ENCODE peak calls at places on chromosomes 6 and 20, in four cellular contexts. P is K562, W is H1, J is GM12878. U is an unnamed sample.

GRCh38 chr20:48287552-48288170 is 502.4 kb upstream of the SULF2 start:
- DNase-seq in W (no peak), J (no peak), P (no peak), U (no peak)

GRCh38 chr6:156878688-156879087 is 101.5 kb downstream of the ARID1B start:
- DNase-seq in P (no peak), J (no peak), W (no peak), U (no peak)

GRCh38 chr6:35737413-35738211 is 780 bp downstream of the ARMC12 start:
- DNase-seq in J (no peak), P (peak; percentile 79), W (no peak), U (peak; percentile 87)

GRCh38 chr20:24957326-24957996 is 8.4 kb downstream of the CST7 start:
- DNase-seq in J (no peak), P (no peak), W (peak; percentile 33), U (no peak)

GRCh38 chr6:4805553-4806307 is 29.5 kb downstream of the CDYL start:
- DNase-seq in J (no peak), P (no peak), W (peak; percentile 80), U (peak; percentile 51)

GRCh38 chr6:28337103-28337520 is 1.2 kb upstream of the ZSCAN31 start:
- DNase-seq in W (no peak), P (peak; percentile 63), J (no peak), U (no peak)

GRCh38 chr20:9206486-9206885 is 137.6 kb downstream of the PLCB4 start:
- DNase-seq in P (no peak), J (no peak), W (no peak), U (no peak)

GRCh38 chr20:44495257-44495656 is 19.6 kb downstream of the TTPAL start:
- DNase-seq in P (no peak), W (no peak), J (no peak), U (peak; percentile 37)

GRCh38 chr20:44681796-44682566 is 30.5 kb upstream of the ADA start:
- DNase-seq in P (no peak), J (no peak), W (no peak), U (no peak)

GRCh38 chr6:115830895-115831294 is 229.8 kb downstream of the FRK start:
- DNase-seq in J (no peak), W (no peak), P (peak; percentile 19), U (no peak)

GRCh38 chr20:34390769-34391447 is 27.8 kb downstream of the ITCH start:
- DNase-seq in P (peak; percentile 74), J (no peak), W (no peak), U (peak; percentile 85)

GRCh38 chr6:16770701-16771569 is 9.7 kb upstream of the ATXN1 start:
- DNase-seq in P (peak; percentile 85), W (peak; percentile 82), J (no peak), U (peak; percentile 69)
- TF ChIP-seq CREB1 in P (peak; percentile 22), W (peak; percentile 64), J (no peak), U (no peak)

GRCh38 chr6:93549868-93550267 is 130.5 kb upstream of the EPHA7 start:
- DNase-seq in J (no peak), W (no peak), P (no peak), U (no peak)
- TF ChIP-seq TAF1 in J (no peak), W (no peak), P (no peak), U (no peak)

GRCh38 chr20:59340186-59340885 is 39.9 kb downstream of the EDN3 start:
- DNase-seq in P (no peak), J (no peak), W (no peak), U (no peak)
- TF ChIP-seq CREB1 in P (no peak), J (no peak), W (no peak), U (no peak)

DNA sequence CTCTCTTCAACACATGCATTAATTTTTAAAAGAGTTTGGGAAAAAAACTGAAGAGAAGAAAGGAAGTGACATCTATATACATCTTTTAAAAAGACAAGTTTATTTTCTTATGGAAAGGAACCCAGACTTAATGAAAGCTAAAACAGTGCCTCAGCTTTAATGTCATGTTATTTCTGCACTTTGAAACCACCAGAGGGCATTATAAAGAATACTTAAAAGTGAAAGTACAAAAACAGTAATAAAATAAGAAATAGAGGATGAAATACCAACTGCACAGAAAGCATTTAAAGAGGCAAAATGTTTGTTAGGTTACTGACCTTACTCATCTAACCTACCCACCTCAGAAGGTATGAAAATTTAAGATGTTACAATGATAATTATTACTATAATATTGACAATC is 98.8 kb downstream of the HUS1B start:
- DNase-seq in P (no peak), W (no peak), J (no peak), U (no peak)
- TF ChIP-seq TAF1 in P (no peak), W (no peak), J (no peak), U (no peak)

DNA sequence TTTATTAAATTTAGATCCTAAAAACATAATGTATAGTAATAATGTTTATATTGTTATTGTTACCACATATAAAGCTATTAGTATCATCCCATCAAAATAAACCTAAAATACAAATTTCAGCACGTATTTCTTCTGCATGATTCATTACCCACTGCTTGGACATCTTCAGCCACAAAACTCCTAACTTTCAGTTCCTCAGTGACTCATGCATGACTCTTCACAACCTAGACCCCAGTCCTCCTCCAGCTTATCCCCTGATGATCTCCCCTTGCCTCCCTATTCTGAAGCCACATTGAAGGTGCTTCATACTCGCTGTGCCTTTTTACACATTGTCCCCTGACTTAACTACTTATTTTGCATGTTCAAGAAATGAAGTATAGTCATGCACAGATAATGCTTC is 11.2 kb upstream of the GPRC6A start:
- DNase-seq in J (no peak), P (peak; percentile 30), W (no peak), U (no peak)
- TF ChIP-seq CREB1 in J (no peak), P (no peak), W (no peak), U (no peak)

GRCh38 chr20:51276331-51276730 is 253.4 kb upstream of the KCNG1 start:
- DNase-seq in P (no peak), W (no peak), J (no peak), U (no peak)

GRCh38 chr20:51277961-51278360 is 255.1 kb upstream of the KCNG1 start:
- DNase-seq in P (no peak), W (no peak), J (no peak), U (no peak)

GRCh38 chr20:51275816-51276215 is 252.9 kb upstream of the KCNG1 start:
- DNase-seq in J (no peak), W (no peak), P (no peak), U (no peak)

GRCh38 chr20:51284161-51284560 is 258.4 kb downstream of the NFATC2 start:
- DNase-seq in W (no peak), P (no peak), J (no peak), U (no peak)

GRCh38 chr20:51280047-51280446 is 257.1 kb upstream of the KCNG1 start:
- DNase-seq in W (no peak), J (no peak), P (peak; percentile 5), U (no peak)
- TF ChIP-seq TAF1 in W (no peak), J (no peak), P (no peak), U (no peak)

DNA sequence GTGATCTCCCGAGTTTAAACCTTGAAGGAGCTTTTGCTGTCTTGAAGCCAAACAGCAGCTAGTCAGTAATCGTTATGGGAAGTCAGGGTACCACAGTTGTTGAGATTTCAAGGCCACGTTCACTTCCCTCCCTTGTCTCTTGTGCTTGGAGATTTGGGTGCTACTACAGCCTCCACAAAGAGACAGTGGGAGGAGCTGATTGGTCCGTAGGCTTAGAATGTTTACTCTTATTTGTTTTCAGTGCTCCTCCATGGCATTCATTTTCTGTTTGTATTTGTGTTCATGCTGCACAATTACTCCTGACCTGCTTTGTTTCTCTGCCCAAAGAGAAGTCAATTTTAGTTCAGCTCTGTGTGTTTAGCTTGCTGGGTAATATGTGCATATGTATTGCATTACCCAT is 147.8 kb downstream of the PRL start:
- DNase-seq in P (no peak), J (no peak), W (no peak), U (no peak)
- TF ChIP-seq CREB1 in P (no peak), J (no peak), W (no peak), U (no peak)

U was measured in HepG2.